ENCODE peak calls at places on chromosomes 12 and 14, in seven cellular contexts. G is adrenal gland; X is testis; T is CD8-positive, alpha-beta T cell; K is Peyer's patch; B is transverse colon; S is AG04450. M is an unnamed sample.
A peak's percentile ranks its signal among the peaks of the same experiment; 100 is the strongest.

GRCh38 chr14:85701116-85701515 is 171.2 kb downstream of the FLRT2 start:
- DNase-seq in G (no peak), X (no peak), T (no peak), K (no peak), B (no peak), S (no peak), M (no peak)

GRCh38 chr14:42079911-42080310 is 473.2 kb downstream of the LRFN5 start:
- DNase-seq in G (no peak), X (no peak), T (no peak), K (no peak), B (no peak), S (no peak), M (no peak)

GRCh38 chr14:63204407-63205280 is at the start of gene RHOJ:
- DNase-seq in G (no peak), X (peak; percentile 43), T (no peak), K (no peak), B (peak; percentile 11), S (no peak), M (no peak)

GRCh38 chr12:102876883-102877282 is 40.2 kb downstream of the PAH start:
- DNase-seq in G (no peak), X (no peak), T (no peak), K (no peak), B (no peak), S (no peak), M (no peak)

GRCh38 chr14:51188566-51189185 is 51.4 kb upstream of the TMX1 start:
- DNase-seq in G (no peak), X (no peak), T (no peak), K (no peak), B (no peak), S (no peak), M (no peak)

GRCh38 chr14:33432407-33433023 is 493.8 kb downstream of the NPAS3 start:
- DNase-seq in G (peak; percentile 15), X (peak; percentile 68), T (no peak), K (no peak), B (peak; percentile 32), S (no peak), M (no peak)

GRCh38 chr12:68178774-68179439 is 19.4 kb upstream of the IFNG start:
- DNase-seq in G (no peak), X (no peak), T (no peak), K (no peak), B (no peak), S (no peak), M (no peak)

GRCh38 chr12:86179855-86180254 is 76.3 kb downstream of the MGAT4C start:
- DNase-seq in G (no peak), X (no peak), T (no peak), K (no peak), B (no peak), S (no peak), M (no peak)

GRCh38 chr14:31096255-31096654 is 70.1 kb upstream of the STRN3 start:
- DNase-seq in G (no peak), X (no peak), T (no peak), K (no peak), B (no peak), S (peak; percentile 55), M (no peak)

GRCh38 chr14:87461704-87462103 is 531.3 kb downstream of the GALC start:
- DNase-seq in G (no peak), X (no peak), T (no peak), K (no peak), B (no peak), S (no peak), M (no peak)

GRCh38 chr14:70999117-70999516 is 91.9 kb downstream of the PCNX1 start:
- DNase-seq in G (no peak), X (no peak), T (no peak), K (no peak), B (no peak), S (no peak), M (no peak)

GRCh38 chr12:22812531-22812930 is 187.6 kb downstream of the ETNK1 start:
- DNase-seq in G (no peak), X (no peak), T (no peak), K (no peak), B (no peak), S (no peak), M (no peak)

GRCh38 chr12:7787574-7788315 is 1.5 kb upstream of the NANOG start:
- DNase-seq in G (peak; percentile 29), X (no peak), T (no peak), K (no peak), B (no peak), S (no peak), M (no peak)

GRCh38 chr12:84619053-84619452 is 293.5 kb downstream of the SLC6A15 start:
- DNase-seq in G (no peak), X (no peak), T (no peak), K (no peak), B (no peak), S (no peak), M (no peak)
- TF ChIP-seq CTCF in G (no peak), X (no peak), T (no peak), K (no peak), B (no peak), S (peak; percentile 45), M (no peak)

DNA sequence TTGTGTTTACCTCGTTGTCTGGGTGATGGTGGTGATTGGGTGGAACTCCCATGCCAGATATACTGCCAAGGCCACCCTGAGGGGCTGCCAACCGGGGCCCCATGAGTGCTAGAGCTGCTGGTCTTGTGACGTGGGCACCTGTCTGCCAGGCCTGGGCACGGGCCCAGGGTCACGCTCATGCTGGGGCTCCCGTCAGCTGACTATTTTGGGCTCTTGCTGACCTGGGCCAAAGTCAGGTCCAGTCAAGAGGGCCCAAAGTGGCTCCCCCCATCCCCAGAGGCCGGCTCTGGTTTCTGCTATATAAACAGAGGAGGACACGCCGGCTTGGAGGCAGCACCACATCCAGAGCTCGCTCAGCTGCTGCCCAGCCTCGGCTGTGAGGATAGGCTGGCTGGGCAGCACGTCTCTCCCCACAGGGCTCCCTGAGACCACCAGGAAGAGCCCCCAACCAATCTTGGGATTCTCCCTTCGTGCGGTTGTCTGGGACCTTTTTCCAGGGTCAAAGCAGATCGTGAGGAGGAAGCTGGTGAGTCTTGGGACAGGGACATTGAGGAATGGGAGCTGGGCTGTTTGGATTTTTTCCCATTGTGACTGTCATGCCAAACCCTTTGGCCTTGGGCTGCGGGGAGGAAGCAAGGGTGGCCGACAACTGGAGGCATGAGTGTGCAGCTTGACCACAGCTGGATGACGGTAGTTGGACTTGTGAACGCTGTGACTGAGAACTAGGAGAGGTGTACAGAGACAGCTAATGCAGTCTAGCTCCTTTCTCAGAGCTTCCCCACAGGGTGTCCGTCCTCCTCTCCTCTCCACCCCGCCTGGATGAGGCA is 7.6 kb upstream of the NR4A1 start:
- DNase-seq in G (peak; percentile 86), X (peak; percentile 44), T (no peak), K (no peak), B (no peak), S (no peak), M (no peak)
- H3K27ac ChIP-seq in G (peak overlapping the region; percentile 93), X (peak overlapping the region; percentile 87), T (no peak overlapping the region), K (peak overlapping the region; percentile 42), B (peak overlapping the region; percentile 73), S (peak overlapping the region; percentile 21), M (peak overlapping the region; percentile 79)

GRCh38 chr12:14482361-14482760 is 85.3 kb downstream of the PLBD1 start:
- DNase-seq in G (no peak), X (no peak), T (no peak), K (no peak), B (no peak), S (no peak), M (no peak)

GRCh38 chr12:14482886-14483285 is 84.8 kb downstream of the PLBD1 start:
- DNase-seq in G (no peak), X (no peak), T (no peak), K (no peak), B (no peak), S (no peak), M (no peak)

GRCh38 chr12:14473707-14474287 is 93.9 kb downstream of the PLBD1 start:
- DNase-seq in G (no peak), X (no peak), T (no peak), K (no peak), B (no peak), S (no peak), M (no peak)

GRCh38 chr12:14481201-14481600 is 86.5 kb downstream of the PLBD1 start:
- DNase-seq in G (no peak), X (no peak), T (no peak), K (no peak), B (no peak), S (no peak), M (no peak)

DNA sequence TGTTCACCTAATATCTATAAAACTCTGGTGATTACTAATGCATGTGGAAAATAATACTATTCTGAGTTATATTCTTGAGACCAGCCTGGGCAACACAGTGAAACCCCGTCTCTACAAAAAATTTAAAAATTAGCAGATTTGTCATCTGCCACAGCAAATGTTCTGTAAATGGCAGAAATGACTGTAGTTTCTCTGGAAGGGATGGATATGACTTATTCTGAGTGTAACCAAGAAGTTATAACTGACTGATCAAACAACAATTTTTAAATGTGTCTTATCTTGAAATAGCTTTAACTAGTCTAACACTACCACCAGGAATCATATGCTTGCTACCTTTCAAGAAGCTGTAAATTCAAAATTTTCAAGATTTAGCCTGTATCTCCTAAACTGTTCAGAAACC is 88.7 kb downstream of the PLBD1 start:
- DNase-seq in G (no peak), X (no peak), T (no peak), K (no peak), B (no peak), S (no peak), M (no peak)
- H3K4me3 ChIP-seq in G (no peak overlapping the region), X (no peak overlapping the region), T (no peak overlapping the region), K (no peak overlapping the region), B (no peak overlapping the region), S (no peak overlapping the region), M (no peak overlapping the region)

GRCh38 chr12:54135621-54136027 is 53.2 kb downstream of the SMUG1 start:
- DNase-seq in G (no peak), X (no peak), T (no peak), K (no peak), B (no peak), S (no peak), M (no peak)

GRCh38 chr12:54133663-54134375 is 55.0 kb downstream of the SMUG1 start:
- DNase-seq in G (no peak), X (no peak), T (no peak), K (no peak), B (no peak), S (no peak), M (no peak)

GRCh38 chr12:54134395-54134794 is 54.4 kb downstream of the SMUG1 start:
- DNase-seq in G (no peak), X (no peak), T (no peak), K (no peak), B (no peak), S (no peak), M (no peak)

GRCh38 chr12:54132979-54133378 is 55.8 kb downstream of the SMUG1 start:
- DNase-seq in G (no peak), X (no peak), T (no peak), K (no peak), B (no peak), S (no peak), M (no peak)

GRCh38 chr12:54134850-54135249 is 53.9 kb downstream of the SMUG1 start:
- DNase-seq in G (no peak), X (no peak), T (no peak), K (no peak), B (no peak), S (no peak), M (no peak)
- TF ChIP-seq CTCF in G (no peak), X (no peak), T (no peak), K (no peak), B (no peak), S (no peak), M (no peak)

GRCh38 chr12:130675791-130676190 is 40.3 kb downstream of the RIMBP2 start:
- DNase-seq in G (no peak), X (no peak), T (no peak), K (no peak), B (no peak), S (no peak), M (no peak)
- H3K27ac ChIP-seq in G (no peak overlapping the region), X (no peak overlapping the region), T (no peak overlapping the region), K (no peak overlapping the region), B (no peak overlapping the region), S (no peak overlapping the region), M (no peak overlapping the region)

M was measured in lower lobe of right lung.